ENCODE peak calls at places on chromosome 4, in five cellular contexts. X is suprapubic skin, R is transverse colon, P is GM23338, G is GM12878. J is an unnamed sample.

GRCh38 chr4:184529283-184529682 is 54.9 kb upstream of the IRF2 start:
- DNase-seq in X (no peak), R (no peak), P (peak; percentile 34), G (no peak), J (no peak)

GRCh38 chr4:40811886-40812857 is 62.4 kb downstream of the NSUN7 start:
- DNase-seq in X (peak; percentile 37), R (no peak), P (no peak), G (no peak), J (no peak)

GRCh38 chr4:5774416-5775056 is 63.5 kb downstream of the EVC start:
- DNase-seq in X (peak; percentile 13), R (no peak), P (no peak), G (no peak), J (peak; percentile 4)

GRCh38 chr4:140004580-140005314 is 149.2 kb downstream of the MAML3 start:
- DNase-seq in X (no peak), R (no peak), P (peak; percentile 73), G (no peak), J (peak; percentile 79)

GRCh38 chr4:184599492-184600135 is 49.6 kb downstream of the CASP3 start:
- DNase-seq in X (no peak), R (no peak), P (no peak), G (no peak), J (no peak)

GRCh38 chr4:48269861-48270515 is 350 bp upstream of the TEC start:
- DNase-seq in X (peak; percentile 95), R (peak; percentile 97), P (peak; percentile 97), G (peak; percentile 74), J (peak; percentile 95)

GRCh38 chr4:25448379-25449109 is 71.5 kb downstream of the ANAPC4 start:
- DNase-seq in X (no peak), R (no peak), P (peak; percentile 40), G (no peak), J (peak; percentile 60)

GRCh38 chr4:152850377-152850776 is 70.6 kb downstream of the ARFIP1 start:
- DNase-seq in X (no peak), R (no peak), P (peak; percentile 86), G (peak; percentile 25), J (no peak)

GRCh38 chr4:108168213-108168671 is 490 bp downstream of the LEF1 start:
- DNase-seq in X (no peak), R (no peak), P (no peak), G (no peak), J (no peak)

GRCh38 chr4:186666750-186667149 is 56.9 kb downstream of the FAT1 start:
- DNase-seq in X (no peak), R (no peak), P (no peak), G (no peak), J (no peak)

GRCh38 chr4:77047037-77047436 is 28.8 kb downstream of the CCNI start:
- DNase-seq in X (no peak), R (no peak), P (peak; percentile 21), G (no peak), J (no peak)

GRCh38 chr4:78543424-78544238 is 7.9 kb upstream of the ANXA3 start:
- DNase-seq in X (no peak), R (no peak), P (no peak), G (no peak), J (no peak)

GRCh38 chr4:76723373-76723772 is 174.6 kb downstream of the SOWAHB start:
- DNase-seq in X (no peak), R (no peak), P (no peak), G (no peak), J (no peak)

GRCh38 chr4:65018313-65018712 is 609.1 kb upstream of the TECRL start:
- DNase-seq in X (no peak), R (no peak), P (no peak), G (no peak), J (no peak)

GRCh38 chr4:84221704-84222103 is 277.4 kb downstream of the NKX6-1 start:
- DNase-seq in X (no peak), R (no peak), P (peak; percentile 36), G (no peak), J (no peak)

GRCh38 chr4:182862166-182862875 is 54.9 kb downstream of the DCTD start:
- DNase-seq in X (no peak), R (no peak), P (peak; percentile 54), G (no peak), J (no peak)

GRCh38 chr4:27861381-27861787 is 1000.7 kb downstream of the STIM2 start:
- DNase-seq in X (no peak), R (no peak), P (peak; percentile 89), G (no peak), J (no peak)

GRCh38 chr4:48031802-48032525 is 15.4 kb downstream of the NIPAL1 start:
- DNase-seq in X (no peak), R (no peak), P (no peak), G (no peak), J (no peak)

GRCh38 chr4:61522312-61522711 is 322.2 kb downstream of the ADGRL3 start:
- DNase-seq in X (no peak), R (no peak), P (no peak), G (no peak), J (no peak)

GRCh38 chr4:120857312-120857711 is 65.2 kb downstream of the PRDM5 start:
- DNase-seq in X (no peak), R (no peak), P (no peak), G (no peak), J (no peak)

GRCh38 chr4:2817136-2817535 is 24.3 kb downstream of the SH3BP2 start:
- DNase-seq in X (no peak), R (no peak), P (no peak), G (no peak), J (no peak)

GRCh38 chr4:86331362-86331761 is 28.5 kb downstream of the MAPK10 start:
- DNase-seq in X (no peak), R (no peak), P (no peak), G (no peak), J (no peak)

GRCh38 chr4:6892190-6892908 is 17.3 kb upstream of the TBC1D14 start:
- DNase-seq in X (no peak), R (peak; percentile 61), P (peak; percentile 71), G (no peak), J (peak; percentile 77)

GRCh38 chr4:153651041-153651960 is 32.8 kb upstream of the TLR2 start:
- DNase-seq in X (no peak), R (peak; percentile 28), P (no peak), G (no peak), J (peak; percentile 80)

GRCh38 chr4:8412288-8412687 is 28.2 kb downstream of the ACOX3 start:
- DNase-seq in X (no peak), R (no peak), P (no peak), G (no peak), J (no peak)

GRCh38 chr4:158754385-158755180 is 14.2 kb upstream of the FNIP2 start:
- DNase-seq in X (no peak), R (no peak), P (no peak), G (no peak), J (no peak)

GRCh38 chr4:158758142-158758541 is 10.7 kb upstream of the FNIP2 start:
- DNase-seq in X (no peak), R (no peak), P (no peak), G (no peak), J (no peak)

GRCh38 chr4:158756588-158756987 is 12.2 kb upstream of the FNIP2 start:
- DNase-seq in X (no peak), R (no peak), P (no peak), G (no peak), J (no peak)

GRCh38 chr4:158760866-158761265 is 8.0 kb upstream of the FNIP2 start:
- DNase-seq in X (no peak), R (no peak), P (no peak), G (no peak), J (no peak)

GRCh38 chr4:158758703-158759102 is 10.1 kb upstream of the FNIP2 start:
- DNase-seq in X (no peak), R (no peak), P (no peak), G (no peak), J (no peak)
- TF ChIP-seq POLR2AphosphoS5 in X (no peak), R (no peak), P (no peak), G (no peak), J (no peak)

GRCh38 chr4:138982754-138983153 is 32.8 kb upstream of the NOCT start:
- DNase-seq in X (no peak), R (no peak), P (no peak), G (no peak), J (no peak)

GRCh38 chr4:138983690-138984089 is 31.9 kb upstream of the NOCT start:
- DNase-seq in X (no peak), R (no peak), P (no peak), G (no peak), J (no peak)

GRCh38 chr4:138981930-138982390 is 33.6 kb upstream of the NOCT start:
- DNase-seq in X (no peak), R (peak; percentile 13), P (peak; percentile 42), G (no peak), J (peak; percentile 72)

GRCh38 chr4:138979742-138980141 is 35.8 kb upstream of the NOCT start:
- DNase-seq in X (no peak), R (no peak), P (no peak), G (no peak), J (no peak)

DNA sequence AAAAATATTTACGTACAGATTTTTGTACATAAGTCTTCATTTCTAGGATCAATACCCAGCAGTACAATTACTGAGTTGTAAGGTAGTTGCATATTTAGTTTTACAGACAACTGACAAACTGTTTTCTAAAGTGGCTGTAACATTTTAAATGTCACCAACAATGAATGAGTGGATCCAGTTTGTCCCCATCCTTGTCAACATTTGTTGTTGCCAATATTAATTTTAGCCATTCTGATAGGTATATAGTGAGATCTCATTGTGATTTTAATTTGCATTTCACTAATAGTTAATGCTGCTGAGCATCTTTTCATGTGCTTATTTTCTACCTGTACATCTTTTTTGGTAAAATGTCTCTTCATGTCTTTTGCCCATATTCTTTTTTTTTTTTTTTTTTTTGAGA is 30.9 kb upstream of the NOCT start:
- DNase-seq in X (no peak), R (no peak), P (no peak), G (no peak), J (no peak)
- H3K4me1 ChIP-seq in X (peaks cover 11% of the 10 kb centered on the region), R (no peaks in the 10 kb centered on the region), P (peaks cover 8% of the 10 kb centered on the region), G (no peaks in the 10 kb centered on the region), J (no peaks in the 10 kb centered on the region)

DNA sequence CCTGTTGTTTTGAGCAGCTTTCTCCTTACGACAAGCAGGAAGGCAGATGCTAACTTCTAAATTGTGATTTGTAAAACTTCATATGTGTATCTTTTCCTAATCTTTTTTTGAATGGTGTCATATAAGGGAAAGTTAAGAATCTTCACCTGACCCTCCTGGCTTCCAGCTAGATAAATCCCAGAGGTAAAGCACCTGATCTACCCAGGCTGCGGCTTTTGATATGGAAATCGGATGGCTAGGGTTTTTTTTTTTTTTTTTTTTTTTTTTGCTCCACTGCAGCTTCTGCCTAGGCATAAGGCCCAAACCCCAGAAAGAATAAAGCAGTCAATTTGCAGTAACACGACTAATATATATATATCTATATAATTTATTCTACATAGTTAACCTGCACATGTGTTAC is 10.0 kb downstream of the MAB21L2 start:
- DNase-seq in X (no peak), R (no peak), P (peak; percentile 63), G (no peak), J (no peak)
- TF ChIP-seq CTCF in X (no peak), R (no peak), P (no peak), G (no peak), J (no peak)

GRCh38 chr4:26589699-26590098 is 5.8 kb downstream of the TBC1D19 start:
- DNase-seq in X (no peak), R (no peak), P (peak; percentile 24), G (no peak), J (no peak)

GRCh38 chr4:26584725-26585124 is 841 bp downstream of the TBC1D19 start:
- DNase-seq in X (no peak), R (no peak), P (no peak), G (no peak), J (no peak)

GRCh38 chr4:26583538-26583864 is 383 bp upstream of the TBC1D19 start:
- DNase-seq in X (no peak), R (no peak), P (no peak), G (no peak), J (no peak)

GRCh38 chr4:26579169-26579568 is 4.7 kb upstream of the TBC1D19 start:
- DNase-seq in X (no peak), R (no peak), P (no peak), G (no peak), J (no peak)

GRCh38 chr4:26583865-26584652 is at the start of gene TBC1D19:
- DNase-seq in X (peak; percentile 94), R (peak; percentile 90), P (peak; percentile 92), G (peak; percentile 56), J (peak; percentile 95)
- TF ChIP-seq POLR2AphosphoS5 in X (no peak), R (peak; percentile 12), P (peak; percentile 74), G (peak; percentile 62), J (peak; percentile 59)